ENCODE peak calls at places on chromosomes 7 and 10, in six cellular contexts. V is adrenal gland, Y is ovary, H is HepG2, I is tibial nerve, Q is testis. G is an unnamed sample.

GRCh38 chr10:93816123-93816747 is 58.5 kb downstream of the LGI1 start:
- DNase-seq in V (peak; percentile 66), Y (peak; percentile 26), H (peak; percentile 9), I (peak; percentile 59), Q (peak; percentile 80), G (no peak)

GRCh38 chr7:157817433-157817832 is 480.6 kb downstream of the DNAJB6 start:
- DNase-seq in V (no peak), Y (no peak), H (no peak), I (no peak), Q (no peak), G (no peak)

GRCh38 chr7:134120405-134120804 is 6.7 kb upstream of the LRGUK start:
- DNase-seq in V (no peak), Y (no peak), H (no peak), I (no peak), Q (no peak), G (no peak)

GRCh38 chr10:77896058-77896457 is 30.5 kb downstream of the DLG5 start:
- DNase-seq in V (no peak), Y (no peak), H (no peak), I (no peak), Q (no peak), G (no peak)

GRCh38 chr10:61021926-61022325 is 77.9 kb upstream of the RHOBTB1 start:
- DNase-seq in V (no peak), Y (no peak), H (no peak), I (no peak), Q (no peak), G (no peak)

GRCh38 chr7:131027287-131027773 is 293.3 kb upstream of the KLF14 start:
- DNase-seq in V (no peak), Y (no peak), H (no peak), I (no peak), Q (no peak), G (no peak)

GRCh38 chr7:36712015-36712414 is 12.3 kb downstream of the AOAH start:
- DNase-seq in V (no peak), Y (no peak), H (no peak), I (no peak), Q (no peak), G (no peak)

GRCh38 chr10:78028438-78029293 is 649 bp downstream of the POLR3A start:
- DNase-seq in V (peak; percentile 67), Y (no peak), H (peak; percentile 84), I (no peak), Q (no peak), G (no peak)

GRCh38 chr7:95921543-95921942 is 149.2 kb downstream of the DYNC1I1 start:
- DNase-seq in V (no peak), Y (no peak), H (no peak), I (no peak), Q (no peak), G (no peak)

GRCh38 chr10:71825217-71825616 is 25.8 kb downstream of the PSAP start:
- DNase-seq in V (no peak), Y (no peak), H (no peak), I (no peak), Q (no peak), G (no peak)

GRCh38 chr10:74332398-74332797 is 181.4 kb downstream of the ADK start:
- DNase-seq in V (no peak), Y (no peak), H (no peak), I (no peak), Q (no peak), G (no peak)

GRCh38 chr7:156780724-156781455 is 112.1 kb downstream of the LMBR1 start:
- DNase-seq in V (no peak), Y (no peak), H (no peak), I (no peak), Q (no peak), G (no peak)

GRCh38 chr7:42493436-42494198 is 256.6 kb upstream of the GLI3 start:
- DNase-seq in V (peak; percentile 85), Y (peak; percentile 84), H (no peak), I (peak; percentile 59), Q (peak; percentile 79), G (peak; percentile 88)

GRCh38 chr7:5689118-5689517 is 92.3 kb downstream of the RNF216 start:
- DNase-seq in V (no peak), Y (no peak), H (no peak), I (no peak), Q (no peak), G (no peak)

GRCh38 chr7:155361363-155361680 is 63.6 kb downstream of the INSIG1 start:
- DNase-seq in V (no peak), Y (no peak), H (no peak), I (no peak), Q (no peak), G (peak; percentile 61)

GRCh38 chr10:44660271-44660670 is 250.9 kb upstream of the TMEM72 start:
- DNase-seq in V (no peak), Y (no peak), H (no peak), I (no peak), Q (no peak), G (no peak)

GRCh38 chr10:13712799-13713581 is 126.2 kb downstream of the PRPF18 start:
- DNase-seq in V (peak; percentile 80), Y (no peak), H (no peak), I (peak; percentile 53), Q (peak; percentile 38), G (peak; percentile 76)

GRCh38 chr7:38558786-38559185 is 72.4 kb downstream of the AMPH start:
- DNase-seq in V (no peak), Y (no peak), H (no peak), I (no peak), Q (no peak), G (no peak)

GRCh38 chr7:106504620-106505019 is 156.3 kb downstream of the CCDC71L start:
- DNase-seq in V (no peak), Y (no peak), H (no peak), I (no peak), Q (no peak), G (no peak)

GRCh38 chr10:95268438-95268837 is 22.4 kb downstream of the PDLIM1 start:
- DNase-seq in V (peak; percentile 53), Y (peak; percentile 26), H (no peak), I (no peak), Q (no peak), G (peak; percentile 70)

GRCh38 chr10:18737841-18738240 is 78.6 kb downstream of the ARL5B start:
- DNase-seq in V (no peak), Y (no peak), H (no peak), I (no peak), Q (no peak), G (no peak)

GRCh38 chr10:88938039-88938438 is 14.5 kb downstream of the ACTA2 start:
- DNase-seq in V (no peak), Y (no peak), H (no peak), I (no peak), Q (no peak), G (no peak)

GRCh38 chr10:99938563-99938962 is 71.2 kb downstream of the DNMBP start:
- DNase-seq in V (no peak), Y (no peak), H (no peak), I (no peak), Q (no peak), G (no peak)

GRCh38 chr10:123512881-123513822 is 153.0 kb upstream of the GPR26 start:
- DNase-seq in V (no peak), Y (no peak), H (no peak), I (no peak), Q (no peak), G (peak; percentile 45)

GRCh38 chr10:74683621-74684114 is 142.7 kb upstream of the KAT6B start:
- DNase-seq in V (no peak), Y (no peak), H (peak; percentile 9), I (no peak), Q (no peak), G (no peak)

GRCh38 chr7:156577645-156578577 is 62.7 kb upstream of the RNF32 start:
- DNase-seq in V (no peak), Y (no peak), H (no peak), I (no peak), Q (no peak), G (no peak)

GRCh38 chr10:78134919-78135318 is 101.3 kb downstream of the RPS24 start:
- DNase-seq in V (no peak), Y (no peak), H (no peak), I (no peak), Q (peak; percentile 62), G (no peak)

GRCh38 chr10:92969151-92969550 is 91.4 kb upstream of the CYP26C1 start:
- DNase-seq in V (no peak), Y (no peak), H (no peak), I (no peak), Q (no peak), G (no peak)

GRCh38 chr7:151700621-151701185 is 176.2 kb downstream of the PRKAG2 start:
- DNase-seq in V (no peak), Y (no peak), H (no peak), I (no peak), Q (no peak), G (no peak)

GRCh38 chr10:69451209-69451783 is at the start of gene TSPAN15:
- DNase-seq in V (peak; percentile 90), Y (peak; percentile 70), H (peak; percentile 68), I (peak; percentile 74), Q (peak; percentile 94), G (peak; percentile 84)
- TF ChIP-seq POLR2A in V (no peak), Y (no peak), H (no peak), I (peak; percentile 80), Q (no peak), G (no peak)

DNA sequence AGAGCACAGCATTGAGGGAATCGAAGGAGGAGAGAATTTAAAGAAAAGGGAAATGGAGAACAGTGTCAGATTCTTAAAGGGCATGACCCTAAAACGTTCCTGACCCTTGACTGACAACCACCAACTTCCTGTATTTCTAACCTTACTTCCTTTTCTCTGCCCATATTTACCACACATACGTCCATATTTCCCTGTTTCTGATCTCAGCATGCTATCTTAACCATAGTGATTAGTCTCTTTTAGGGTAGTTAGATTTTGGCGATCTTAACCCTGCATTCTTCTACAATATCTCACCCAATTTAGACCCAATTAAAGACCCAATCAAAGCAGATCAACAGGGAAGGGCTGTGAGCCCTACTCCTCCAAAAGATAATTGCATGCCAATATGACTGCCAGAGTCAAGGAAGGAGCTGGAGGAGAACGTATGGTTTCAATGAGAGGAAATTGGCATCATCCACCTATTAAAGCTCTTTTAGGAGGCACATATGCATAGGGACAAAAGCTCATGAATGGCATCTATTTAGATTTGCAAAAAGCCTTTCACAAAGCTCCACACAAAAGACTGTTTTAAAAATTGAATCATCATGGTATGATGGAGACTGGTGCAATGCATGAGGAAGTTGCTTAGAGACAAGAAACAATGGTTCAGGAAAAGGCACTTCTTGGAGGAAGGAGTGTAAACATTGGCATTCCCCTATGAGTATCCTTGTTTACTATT is 49.0 kb upstream of the ARHGAP12 start:
- DNase-seq in V (no peak), Y (no peak), H (no peak), I (no peak), Q (no peak), G (no peak)
- H3K27ac ChIP-seq in V (no peak overlapping the region), Y (no peak overlapping the region), H (no peak overlapping the region), I (peak overlapping the region; percentile 71), Q (no peak overlapping the region), G (no peak overlapping the region)

DNA sequence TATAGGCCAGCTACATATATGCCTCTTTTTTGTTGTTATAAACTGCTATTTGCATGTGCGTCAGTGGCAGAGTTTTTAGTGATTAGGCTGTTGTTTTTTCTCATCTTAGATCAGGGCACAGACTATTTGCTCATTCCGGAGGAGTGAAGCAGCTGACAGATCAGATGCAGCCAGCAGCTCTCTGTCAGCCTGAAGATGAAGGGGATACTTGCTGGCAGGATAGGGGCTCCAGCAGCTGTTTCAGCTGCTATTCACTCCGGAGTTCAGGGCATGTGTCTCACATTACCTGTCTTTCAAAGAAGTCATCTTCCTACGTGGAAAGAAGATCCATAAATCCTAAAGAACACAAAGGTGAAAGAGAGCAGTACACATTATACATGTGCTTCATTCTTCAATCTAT is 182.9 kb upstream of the CHRM2 start:
- DNase-seq in V (no peak), Y (no peak), H (no peak), I (no peak), Q (no peak), G (no peak)
- H3K4me3 ChIP-seq in V (no peak overlapping the region), Y (no peak overlapping the region), H (no peak overlapping the region), I (no peak overlapping the region), Q (no peak overlapping the region), G (no peak overlapping the region)

GRCh38 chr7:13990319-13990983 is 985 bp upstream of the ETV1 start:
- DNase-seq in V (peak; percentile 67), Y (no peak), H (peak; percentile 0), I (no peak), Q (peak; percentile 53), G (no peak)
- TF ChIP-seq POLR2A in V (peak; percentile 38), Y (no peak), H (no peak), I (no peak), Q (no peak), G (no peak)